ENCODE peak calls at places on chromosome 7, in six cellular contexts. One of them, this sample, is unnamed. For H3K4me1, the result is how much of the 10 kb centered on the place peaks cover.

GRCh38 chr7:34067406-34067805 is 162.1 kb downstream of the BMPER start:
- DNase-seq in aorta: no peak
- DNase-seq in CD8-positive, alpha-beta T cell: no peak
- DNase-seq in GM23338: peak
- DNase-seq in adipocyte: peak
- DNase-seq in fibroblast of lung: no peak
- DNase-seq in this sample: no peak

GRCh38 chr7:107573537-107573936 is 6.5 kb upstream of the BCAP29 start:
- DNase-seq in aorta: no peak
- DNase-seq in CD8-positive, alpha-beta T cell: no peak
- DNase-seq in GM23338: no peak
- DNase-seq in adipocyte: no peak
- DNase-seq in fibroblast of lung: no peak
- DNase-seq in this sample: no peak

GRCh38 chr7:102008535-102009262 is 191.3 kb downstream of the CUX1 start:
- DNase-seq in aorta: no peak
- DNase-seq in CD8-positive, alpha-beta T cell: no peak
- DNase-seq in GM23338: no peak
- DNase-seq in adipocyte: no peak
- DNase-seq in fibroblast of lung: no peak
- DNase-seq in this sample: no peak

GRCh38 chr7:112938895-112939588 is 147.6 kb downstream of the GPR85 start:
- DNase-seq in aorta: peak
- DNase-seq in CD8-positive, alpha-beta T cell: peak
- DNase-seq in GM23338: peak
- DNase-seq in adipocyte: peak
- DNase-seq in fibroblast of lung: peak
- DNase-seq in this sample: peak

GRCh38 chr7:93228302-93228701 is 2.0 kb upstream of the HEPACAM2 start:
- DNase-seq in aorta: no peak
- DNase-seq in CD8-positive, alpha-beta T cell: no peak
- DNase-seq in GM23338: peak
- DNase-seq in adipocyte: peak
- DNase-seq in fibroblast of lung: peak
- DNase-seq in this sample: peak

GRCh38 chr7:139570626-139571025 is 47.1 kb downstream of the CLEC2L start:
- DNase-seq in aorta: no peak
- DNase-seq in CD8-positive, alpha-beta T cell: no peak
- DNase-seq in GM23338: no peak
- DNase-seq in adipocyte: no peak
- DNase-seq in fibroblast of lung: no peak
- DNase-seq in this sample: no peak

GRCh38 chr7:21867816-21868646 is 77.7 kb downstream of the CDCA7L start:
- DNase-seq in aorta: no peak
- DNase-seq in CD8-positive, alpha-beta T cell: no peak
- DNase-seq in GM23338: peak
- DNase-seq in adipocyte: no peak
- DNase-seq in fibroblast of lung: no peak
- DNase-seq in this sample: no peak

GRCh38 chr7:131066635-131067034 is 261.0 kb upstream of the MKLN1 start:
- DNase-seq in aorta: no peak
- DNase-seq in CD8-positive, alpha-beta T cell: no peak
- DNase-seq in GM23338: no peak
- DNase-seq in adipocyte: peak
- DNase-seq in fibroblast of lung: peak
- DNase-seq in this sample: no peak

GRCh38 chr7:43646603-43647313 is 63.9 kb downstream of the STK17A start:
- DNase-seq in aorta: no peak
- DNase-seq in CD8-positive, alpha-beta T cell: no peak
- DNase-seq in GM23338: peak
- DNase-seq in adipocyte: peak
- DNase-seq in fibroblast of lung: peak
- DNase-seq in this sample: peak

GRCh38 chr7:1707756-1708611 is 37.9 kb downstream of the ELFN1 start:
- DNase-seq in aorta: peak
- DNase-seq in CD8-positive, alpha-beta T cell: no peak
- DNase-seq in GM23338: no peak
- DNase-seq in adipocyte: peak
- DNase-seq in fibroblast of lung: no peak
- DNase-seq in this sample: no peak

GRCh38 chr7:151482883-151483699 is 36.6 kb downstream of the RHEB start:
- DNase-seq in aorta: no peak
- DNase-seq in CD8-positive, alpha-beta T cell: no peak
- DNase-seq in GM23338: no peak
- DNase-seq in adipocyte: no peak
- DNase-seq in fibroblast of lung: no peak
- DNase-seq in this sample: no peak

GRCh38 chr7:82501256-82501815 is 57.8 kb upstream of the CACNA2D1 start:
- DNase-seq in aorta: no peak
- DNase-seq in CD8-positive, alpha-beta T cell: no peak
- DNase-seq in GM23338: no peak
- DNase-seq in adipocyte: no peak
- DNase-seq in fibroblast of lung: no peak
- DNase-seq in this sample: no peak

GRCh38 chr7:891291-891690 is 14.9 kb downstream of the GET4 start:
- DNase-seq in aorta: peak
- DNase-seq in CD8-positive, alpha-beta T cell: no peak
- DNase-seq in GM23338: no peak
- DNase-seq in adipocyte: no peak
- DNase-seq in fibroblast of lung: no peak
- DNase-seq in this sample: no peak

GRCh38 chr7:140983802-140984201 is 30.9 kb downstream of the MRPS33 start:
- DNase-seq in aorta: no peak
- DNase-seq in CD8-positive, alpha-beta T cell: no peak
- DNase-seq in GM23338: peak
- DNase-seq in adipocyte: no peak
- DNase-seq in fibroblast of lung: no peak
- DNase-seq in this sample: peak

GRCh38 chr7:23242321-23242720 is 4.3 kb upstream of the GPNMB start:
- DNase-seq in aorta: no peak
- DNase-seq in CD8-positive, alpha-beta T cell: no peak
- DNase-seq in GM23338: no peak
- DNase-seq in adipocyte: peak
- DNase-seq in fibroblast of lung: peak
- DNase-seq in this sample: no peak

GRCh38 chr7:98171449-98171848 is 39.8 kb upstream of the BHLHA15 start:
- DNase-seq in aorta: no peak
- DNase-seq in CD8-positive, alpha-beta T cell: no peak
- DNase-seq in GM23338: no peak
- DNase-seq in adipocyte: no peak
- DNase-seq in fibroblast of lung: no peak
- DNase-seq in this sample: no peak

GRCh38 chr7:80439894-80440811 is 71.7 kb downstream of the GNAT3 start:
- DNase-seq in aorta: no peak
- DNase-seq in CD8-positive, alpha-beta T cell: no peak
- DNase-seq in GM23338: no peak
- DNase-seq in adipocyte: peak
- DNase-seq in fibroblast of lung: peak
- DNase-seq in this sample: no peak

GRCh38 chr7:91149518-91149917 is 114.7 kb upstream of the FZD1 start:
- DNase-seq in aorta: no peak
- DNase-seq in CD8-positive, alpha-beta T cell: no peak
- DNase-seq in GM23338: no peak
- DNase-seq in adipocyte: peak
- DNase-seq in fibroblast of lung: no peak
- DNase-seq in this sample: no peak

GRCh38 chr7:134460000-134460399 is 1.1 kb upstream of the AKR1B1 start:
- DNase-seq in aorta: no peak
- DNase-seq in CD8-positive, alpha-beta T cell: no peak
- DNase-seq in GM23338: no peak
- DNase-seq in adipocyte: no peak
- DNase-seq in fibroblast of lung: no peak
- DNase-seq in this sample: no peak

GRCh38 chr7:25389489-25390106 is 161.3 kb upstream of the NPVF start:
- DNase-seq in aorta: no peak
- DNase-seq in CD8-positive, alpha-beta T cell: no peak
- DNase-seq in GM23338: peak
- DNase-seq in adipocyte: peak
- DNase-seq in fibroblast of lung: peak
- DNase-seq in this sample: peak

GRCh38 chr7:70178787-70179186 is 580.5 kb downstream of the AUTS2 start:
- DNase-seq in aorta: peak
- DNase-seq in CD8-positive, alpha-beta T cell: no peak
- DNase-seq in GM23338: no peak
- DNase-seq in adipocyte: peak
- DNase-seq in fibroblast of lung: peak
- DNase-seq in this sample: no peak

GRCh38 chr7:99794585-99795502 is 10.9 kb upstream of the CYP3A4 start:
- DNase-seq in aorta: no peak
- DNase-seq in CD8-positive, alpha-beta T cell: no peak
- DNase-seq in GM23338: no peak
- DNase-seq in adipocyte: no peak
- DNase-seq in fibroblast of lung: peak
- DNase-seq in this sample: no peak

GRCh38 chr7:129495987-129496386 is 6.3 kb upstream of the SMKR1 start:
- DNase-seq in aorta: no peak
- DNase-seq in CD8-positive, alpha-beta T cell: no peak
- DNase-seq in GM23338: no peak
- DNase-seq in adipocyte: no peak
- DNase-seq in fibroblast of lung: no peak
- DNase-seq in this sample: no peak

GRCh38 chr7:149422914-149423285 is 38.0 kb downstream of the ZNF777 start:
- DNase-seq in aorta: no peak
- DNase-seq in CD8-positive, alpha-beta T cell: peak
- DNase-seq in GM23338: peak
- DNase-seq in adipocyte: no peak
- DNase-seq in fibroblast of lung: no peak
- DNase-seq in this sample: no peak

GRCh38 chr7:127258111-127258510 is 5.4 kb upstream of the GRM8 start:
- DNase-seq in aorta: no peak
- DNase-seq in CD8-positive, alpha-beta T cell: no peak
- DNase-seq in GM23338: peak
- DNase-seq in adipocyte: no peak
- DNase-seq in fibroblast of lung: no peak
- DNase-seq in this sample: no peak

GRCh38 chr7:5773661-5774086 is 7.8 kb downstream of the RNF216 start:
- DNase-seq in aorta: no peak
- DNase-seq in CD8-positive, alpha-beta T cell: no peak
- DNase-seq in GM23338: no peak
- DNase-seq in adipocyte: peak
- DNase-seq in fibroblast of lung: peak
- DNase-seq in this sample: no peak

GRCh38 chr7:158498443-158499108 is 89.0 kb downstream of the PTPRN2 start:
- DNase-seq in aorta: no peak
- DNase-seq in CD8-positive, alpha-beta T cell: no peak
- DNase-seq in GM23338: no peak
- DNase-seq in adipocyte: no peak
- DNase-seq in fibroblast of lung: no peak
- DNase-seq in this sample: no peak
- H3K4me1 ChIP-seq in aorta: under half
- H3K4me1 ChIP-seq in CD8-positive, alpha-beta T cell: under half
- H3K4me1 ChIP-seq in GM23338: under half
- H3K4me1 ChIP-seq in adipocyte: under half
- H3K4me1 ChIP-seq in fibroblast of lung: under half
- H3K4me1 ChIP-seq in this sample: under half

DNA sequence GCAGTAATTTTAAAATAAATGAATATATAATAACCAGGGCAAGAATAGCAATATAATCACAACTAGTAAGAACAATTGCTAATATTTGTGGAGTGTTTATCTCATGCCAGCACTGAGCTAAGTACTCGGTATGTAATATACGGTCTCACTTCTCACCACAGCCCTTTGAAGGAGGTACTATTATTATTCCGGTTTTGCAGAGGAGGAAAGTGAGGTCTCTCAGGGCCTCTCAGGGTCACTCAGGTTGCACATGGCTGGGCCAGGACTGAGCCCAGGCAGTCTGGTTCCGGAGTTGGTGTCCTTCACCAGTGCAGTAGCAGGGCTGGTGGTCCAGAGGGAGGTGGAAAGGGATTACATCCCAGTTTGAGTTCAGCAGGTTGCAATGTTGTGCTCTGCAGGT is 80.9 kb downstream of the CHN2 start:
- DNase-seq in aorta: no peak
- DNase-seq in CD8-positive, alpha-beta T cell: no peak
- DNase-seq in GM23338: no peak
- DNase-seq in adipocyte: no peak
- DNase-seq in fibroblast of lung: no peak
- DNase-seq in this sample: no peak
- H3K4me1 ChIP-seq in aorta: under half
- H3K4me1 ChIP-seq in CD8-positive, alpha-beta T cell: under half
- H3K4me1 ChIP-seq in GM23338: under half
- H3K4me1 ChIP-seq in adipocyte: under half
- H3K4me1 ChIP-seq in fibroblast of lung: under half
- H3K4me1 ChIP-seq in this sample: under half

DNA sequence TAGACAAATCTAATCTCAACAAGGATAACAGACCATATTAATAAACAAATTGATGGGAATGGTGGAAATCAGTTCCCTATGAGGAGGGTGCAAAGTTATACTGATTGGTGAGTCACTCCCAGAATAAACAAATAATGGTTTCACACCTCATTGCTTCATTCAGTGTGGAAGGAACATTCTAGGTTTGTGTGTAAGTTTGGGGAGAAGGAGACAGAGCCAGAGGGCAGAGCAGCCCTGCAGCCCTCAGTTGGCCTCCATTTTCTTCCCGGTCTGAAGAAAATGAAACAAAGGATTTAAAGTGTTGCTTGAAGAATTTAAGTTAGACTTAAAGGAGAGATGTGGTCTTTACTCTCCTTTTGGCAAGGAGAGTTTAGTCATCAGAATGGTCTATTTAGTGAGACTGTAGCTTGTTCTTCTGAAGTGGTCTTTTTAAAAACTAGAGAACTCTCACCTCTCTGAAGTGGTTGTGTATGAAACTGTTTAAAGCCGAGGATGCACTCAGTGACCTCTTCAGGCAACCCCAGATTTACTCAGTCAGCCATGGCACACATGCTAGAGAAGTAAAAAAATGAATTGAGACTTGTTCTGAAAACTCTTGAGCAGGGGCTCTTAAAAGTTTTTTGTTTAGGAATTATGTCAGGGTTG is 27.2 kb downstream of the IKZF1 start:
- DNase-seq in aorta: no peak
- DNase-seq in CD8-positive, alpha-beta T cell: no peak
- DNase-seq in GM23338: no peak
- DNase-seq in adipocyte: no peak
- DNase-seq in fibroblast of lung: no peak
- DNase-seq in this sample: peak
- H3K4me1 ChIP-seq in aorta: under half
- H3K4me1 ChIP-seq in CD8-positive, alpha-beta T cell: half or more
- H3K4me1 ChIP-seq in GM23338: under half
- H3K4me1 ChIP-seq in adipocyte: under half
- H3K4me1 ChIP-seq in fibroblast of lung: under half
- H3K4me1 ChIP-seq in this sample: half or more

DNA sequence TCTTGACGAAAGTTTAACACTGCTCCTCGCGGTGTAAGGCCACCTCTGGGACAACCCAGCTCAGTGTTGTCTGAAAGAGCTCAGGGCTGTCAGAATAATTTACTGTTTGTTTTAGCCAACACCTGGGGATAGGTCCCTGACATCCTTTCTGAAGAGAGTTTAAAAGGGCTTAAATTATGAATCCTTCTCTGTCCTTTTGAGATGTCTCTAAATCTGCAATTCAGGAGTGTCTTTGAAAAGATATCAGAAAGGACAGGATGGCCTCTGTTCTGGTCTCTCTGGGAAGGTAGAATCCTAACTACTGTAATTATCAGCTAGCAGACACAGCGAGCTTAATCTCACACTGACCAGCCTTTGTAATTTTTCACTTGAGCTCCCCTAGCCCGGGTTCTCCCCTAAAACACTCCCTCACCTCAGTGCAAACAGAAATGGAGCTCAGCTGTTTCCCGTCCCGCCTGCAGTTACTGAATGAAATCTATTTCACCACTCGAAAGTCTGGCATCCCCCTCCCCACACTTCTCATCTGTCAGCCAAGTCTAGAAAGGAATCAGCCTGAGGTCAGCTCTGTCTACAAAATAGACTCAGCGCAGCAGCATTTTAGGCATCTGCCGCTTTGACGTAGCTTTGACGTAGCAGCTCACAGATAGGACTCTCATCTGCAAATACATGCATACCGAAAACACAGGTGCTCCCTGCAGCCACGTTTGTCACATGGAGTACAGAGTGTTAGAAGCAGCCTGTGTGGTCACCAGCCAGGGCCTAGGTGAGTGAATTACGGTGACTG is 4.8 kb downstream of the DYNC2I1 start:
- DNase-seq in aorta: no peak
- DNase-seq in CD8-positive, alpha-beta T cell: no peak
- DNase-seq in GM23338: peak
- DNase-seq in adipocyte: no peak
- DNase-seq in fibroblast of lung: no peak
- DNase-seq in this sample: no peak
- H3K4me1 ChIP-seq in aorta: under half
- H3K4me1 ChIP-seq in CD8-positive, alpha-beta T cell: under half
- H3K4me1 ChIP-seq in GM23338: under half
- H3K4me1 ChIP-seq in adipocyte: under half
- H3K4me1 ChIP-seq in fibroblast of lung: under half
- H3K4me1 ChIP-seq in this sample: under half

This sample was measured in OCI-LY7.